ENCODE peak calls at places on chromosomes 1 and 21, in five cellular contexts. One of them, this sample, is unnamed.
A peak's percentile ranks its signal among the peaks of the same experiment; 100 is the strongest.

GRCh38 chr1:68141079-68141800 is 90.8 kb upstream of the DIRAS3 start:
- DNase-seq in neuronal stem cell: peak; percentile 75
- DNase-seq in left ventricle myocardium inferior: no peak
- DNase-seq in DND-41: no peak
- DNase-seq in tibial nerve: no peak
- DNase-seq in this sample: peak; percentile 48

GRCh38 chr1:88179943-88180342 is 504.1 kb upstream of the PKN2 start:
- DNase-seq in left ventricle myocardium inferior: no peak
- DNase-seq in neuronal stem cell: no peak
- DNase-seq in tibial nerve: no peak
- DNase-seq in DND-41: no peak
- DNase-seq in this sample: no peak

GRCh38 chr21:42108941-42109340 is 37.8 kb downstream of the UMODL1 start:
- DNase-seq in left ventricle myocardium inferior: no peak
- DNase-seq in DND-41: no peak
- DNase-seq in tibial nerve: no peak
- DNase-seq in neuronal stem cell: no peak
- DNase-seq in this sample: no peak

GRCh38 chr1:5770981-5771765 is 221.1 kb downstream of the NPHP4 start:
- DNase-seq in left ventricle myocardium inferior: no peak
- DNase-seq in tibial nerve: no peak
- DNase-seq in neuronal stem cell: peak; percentile 47
- DNase-seq in DND-41: no peak
- DNase-seq in this sample: no peak

GRCh38 chr1:27145934-27146354 is 9.0 kb downstream of the SLC9A1 start:
- DNase-seq in left ventricle myocardium inferior: no peak
- DNase-seq in neuronal stem cell: no peak
- DNase-seq in DND-41: no peak
- DNase-seq in tibial nerve: no peak
- DNase-seq in this sample: peak; percentile 90

GRCh38 chr1:183732251-183732650 is 72.7 kb upstream of the RGL1 start:
- DNase-seq in left ventricle myocardium inferior: no peak
- DNase-seq in neuronal stem cell: no peak
- DNase-seq in tibial nerve: no peak
- DNase-seq in DND-41: no peak
- DNase-seq in this sample: no peak

GRCh38 chr1:43292151-43292550 is 6.8 kb upstream of the C1orf210 start:
- DNase-seq in DND-41: no peak
- DNase-seq in neuronal stem cell: no peak
- DNase-seq in left ventricle myocardium inferior: no peak
- DNase-seq in tibial nerve: no peak
- DNase-seq in this sample: no peak

GRCh38 chr1:97074771-97075170 is 353.2 kb downstream of the PTBP2 start:
- DNase-seq in DND-41: no peak
- DNase-seq in neuronal stem cell: no peak
- DNase-seq in left ventricle myocardium inferior: no peak
- DNase-seq in tibial nerve: no peak
- DNase-seq in this sample: no peak

GRCh38 chr1:232865118-232865931 is 60.1 kb downstream of the MAP10 start:
- DNase-seq in neuronal stem cell: no peak
- DNase-seq in left ventricle myocardium inferior: no peak
- DNase-seq in tibial nerve: no peak
- DNase-seq in DND-41: no peak
- DNase-seq in this sample: no peak

GRCh38 chr21:32826317-32827167 is 55.0 kb upstream of the PAXBP1 start:
- DNase-seq in tibial nerve: peak; percentile 32
- DNase-seq in left ventricle myocardium inferior: no peak
- DNase-seq in neuronal stem cell: no peak
- DNase-seq in DND-41: peak; percentile 45
- DNase-seq in this sample: peak; percentile 38

GRCh38 chr1:187854457-187854856 is 1025.7 kb downstream of the PLA2G4A start:
- DNase-seq in DND-41: no peak
- DNase-seq in left ventricle myocardium inferior: no peak
- DNase-seq in neuronal stem cell: no peak
- DNase-seq in tibial nerve: no peak
- DNase-seq in this sample: no peak

GRCh38 chr1:226588484-226588883 is 39.9 kb downstream of the STUM start:
- DNase-seq in DND-41: no peak
- DNase-seq in neuronal stem cell: no peak
- DNase-seq in tibial nerve: no peak
- DNase-seq in left ventricle myocardium inferior: no peak
- DNase-seq in this sample: no peak

GRCh38 chr21:38970765-38971164 is 165.0 kb downstream of the ETS2 start:
- DNase-seq in tibial nerve: no peak
- DNase-seq in neuronal stem cell: no peak
- DNase-seq in left ventricle myocardium inferior: no peak
- DNase-seq in DND-41: no peak
- DNase-seq in this sample: no peak

GRCh38 chr1:147613506-147613905 is 56.8 kb downstream of the ACP6 start:
- DNase-seq in DND-41: no peak
- DNase-seq in neuronal stem cell: no peak
- DNase-seq in left ventricle myocardium inferior: no peak
- DNase-seq in tibial nerve: no peak
- DNase-seq in this sample: no peak

GRCh38 chr1:42657981-42658879 is at the start of gene PPIH:
- DNase-seq in tibial nerve: peak; percentile 86
- DNase-seq in left ventricle myocardium inferior: peak; percentile 94
- DNase-seq in DND-41: peak; percentile 97
- DNase-seq in neuronal stem cell: peak; percentile 82
- DNase-seq in this sample: peak; percentile 90

GRCh38 chr1:96388421-96389310 is 332.9 kb upstream of the PTBP2 start:
- DNase-seq in DND-41: no peak
- DNase-seq in neuronal stem cell: no peak
- DNase-seq in tibial nerve: no peak
- DNase-seq in left ventricle myocardium inferior: no peak
- DNase-seq in this sample: peak; percentile 50

GRCh38 chr1:109877320-109877771 is 33.3 kb upstream of the CSF1 start:
- DNase-seq in tibial nerve: peak; percentile 62
- DNase-seq in left ventricle myocardium inferior: peak; percentile 74
- DNase-seq in DND-41: no peak
- DNase-seq in neuronal stem cell: peak; percentile 37
- DNase-seq in this sample: peak; percentile 84

GRCh38 chr1:110384581-110385321 is 6.1 kb downstream of the SLC16A4 start:
- DNase-seq in left ventricle myocardium inferior: no peak
- DNase-seq in DND-41: no peak
- DNase-seq in tibial nerve: no peak
- DNase-seq in neuronal stem cell: no peak
- DNase-seq in this sample: no peak

GRCh38 chr1:230163205-230163604 is 96.2 kb downstream of the GALNT2 start:
- DNase-seq in left ventricle myocardium inferior: no peak
- DNase-seq in neuronal stem cell: no peak
- DNase-seq in DND-41: no peak
- DNase-seq in tibial nerve: peak; percentile 39
- DNase-seq in this sample: peak; percentile 74

GRCh38 chr1:33007190-33008050 is 29.3 kb downstream of the AK2 start:
- DNase-seq in neuronal stem cell: no peak
- DNase-seq in tibial nerve: peak; percentile 36
- DNase-seq in DND-41: no peak
- DNase-seq in left ventricle myocardium inferior: no peak
- DNase-seq in this sample: peak; percentile 95

GRCh38 chr1:225999912-226000337 is 782 bp upstream of the SDE2 start:
- DNase-seq in neuronal stem cell: no peak
- DNase-seq in left ventricle myocardium inferior: no peak
- DNase-seq in DND-41: no peak
- DNase-seq in tibial nerve: no peak
- DNase-seq in this sample: peak; percentile 44

GRCh38 chr1:227946624-227947424 is 908 bp downstream of the WNT9A start:
- DNase-seq in neuronal stem cell: peak; percentile 71
- DNase-seq in DND-41: no peak
- DNase-seq in left ventricle myocardium inferior: peak; percentile 78
- DNase-seq in tibial nerve: peak; percentile 61
- DNase-seq in this sample: peak; percentile 31

GRCh38 chr1:96472471-96472870 is 249.1 kb upstream of the PTBP2 start:
- DNase-seq in left ventricle myocardium inferior: no peak
- DNase-seq in DND-41: no peak
- DNase-seq in neuronal stem cell: no peak
- DNase-seq in tibial nerve: no peak
- DNase-seq in this sample: peak; percentile 33

GRCh38 chr1:23177438-23178380 is 9.1 kb upstream of the LUZP1 start:
- DNase-seq in DND-41: peak; percentile 69
- DNase-seq in left ventricle myocardium inferior: peak; percentile 88
- DNase-seq in neuronal stem cell: peak; percentile 65
- DNase-seq in tibial nerve: no peak
- DNase-seq in this sample: peak; percentile 78

GRCh38 chr1:43992232-43992995 is 1.0 kb downstream of the CCDC24 start:
- DNase-seq in left ventricle myocardium inferior: no peak
- DNase-seq in tibial nerve: no peak
- DNase-seq in DND-41: no peak
- DNase-seq in neuronal stem cell: no peak
- DNase-seq in this sample: no peak

GRCh38 chr1:233843523-233844204 is 60.8 kb upstream of the SLC35F3 start:
- DNase-seq in DND-41: no peak
- DNase-seq in neuronal stem cell: no peak
- DNase-seq in left ventricle myocardium inferior: no peak
- DNase-seq in tibial nerve: no peak
- DNase-seq in this sample: no peak

GRCh38 chr1:214380418-214380817 is 99.5 kb downstream of the SMYD2 start:
- DNase-seq in left ventricle myocardium inferior: no peak
- DNase-seq in DND-41: no peak
- DNase-seq in neuronal stem cell: no peak
- DNase-seq in tibial nerve: no peak
- DNase-seq in this sample: no peak

GRCh38 chr1:189606795-189607476 is 870.7 kb downstream of the BRINP3 start:
- DNase-seq in tibial nerve: no peak
- DNase-seq in DND-41: no peak
- DNase-seq in left ventricle myocardium inferior: no peak
- DNase-seq in neuronal stem cell: no peak
- DNase-seq in this sample: peak; percentile 8

GRCh38 chr1:93666613-93667384 is 14.8 kb downstream of the BCAR3 start:
- DNase-seq in tibial nerve: no peak
- DNase-seq in DND-41: no peak
- DNase-seq in left ventricle myocardium inferior: no peak
- DNase-seq in neuronal stem cell: no peak
- DNase-seq in this sample: no peak

GRCh38 chr1:243343970-243344749 is 88.3 kb downstream of the SDCCAG8 start:
- DNase-seq in tibial nerve: no peak
- DNase-seq in left ventricle myocardium inferior: no peak
- DNase-seq in neuronal stem cell: peak; percentile 47
- DNase-seq in DND-41: no peak
- DNase-seq in this sample: no peak

GRCh38 chr1:166538646-166539045 is 300.6 kb upstream of the POGK start:
- DNase-seq in tibial nerve: no peak
- DNase-seq in DND-41: no peak
- DNase-seq in neuronal stem cell: no peak
- DNase-seq in left ventricle myocardium inferior: no peak
- DNase-seq in this sample: no peak

GRCh38 chr1:172638885-172639831 is 19.7 kb upstream of the FASLG start:
- DNase-seq in left ventricle myocardium inferior: no peak
- DNase-seq in DND-41: peak; percentile 79
- DNase-seq in tibial nerve: no peak
- DNase-seq in neuronal stem cell: no peak
- DNase-seq in this sample: peak; percentile 94

GRCh38 chr1:215845224-215845902 is 278.3 kb downstream of the KCTD3 start:
- DNase-seq in left ventricle myocardium inferior: no peak
- DNase-seq in tibial nerve: no peak
- DNase-seq in neuronal stem cell: no peak
- DNase-seq in DND-41: no peak
- DNase-seq in this sample: peak; percentile 31

GRCh38 chr1:117592155-117592554 is 13.7 kb upstream of the TENT5C start:
- DNase-seq in tibial nerve: no peak
- DNase-seq in DND-41: no peak
- DNase-seq in neuronal stem cell: no peak
- DNase-seq in left ventricle myocardium inferior: no peak
- DNase-seq in this sample: no peak

GRCh38 chr1:19392221-19392620 is 80.1 kb downstream of the SLC66A1 start:
- DNase-seq in left ventricle myocardium inferior: no peak
- DNase-seq in tibial nerve: no peak
- DNase-seq in neuronal stem cell: no peak
- DNase-seq in DND-41: peak; percentile 26
- DNase-seq in this sample: no peak

GRCh38 chr1:1894354-1895049 is 3.6 kb upstream of the GNB1 start:
- DNase-seq in neuronal stem cell: no peak
- DNase-seq in left ventricle myocardium inferior: peak; percentile 56
- DNase-seq in DND-41: no peak
- DNase-seq in tibial nerve: no peak
- DNase-seq in this sample: no peak

GRCh38 chr1:1893291-1893985 is 2.6 kb upstream of the GNB1 start:
- DNase-seq in DND-41: no peak
- DNase-seq in left ventricle myocardium inferior: no peak
- DNase-seq in tibial nerve: no peak
- DNase-seq in neuronal stem cell: no peak
- DNase-seq in this sample: no peak

GRCh38 chr1:1895050-1895398 is 4.1 kb upstream of the GNB1 start:
- DNase-seq in left ventricle myocardium inferior: no peak
- DNase-seq in DND-41: no peak
- DNase-seq in neuronal stem cell: no peak
- DNase-seq in tibial nerve: no peak
- DNase-seq in this sample: no peak

GRCh38 chr1:1893997-1894353 is 3.1 kb upstream of the GNB1 start:
- DNase-seq in tibial nerve: no peak
- DNase-seq in DND-41: no peak
- DNase-seq in neuronal stem cell: no peak
- DNase-seq in left ventricle myocardium inferior: no peak
- DNase-seq in this sample: no peak

GRCh38 chr1:1895456-1896333 is 4.8 kb upstream of the GNB1 start:
- DNase-seq in tibial nerve: no peak
- DNase-seq in neuronal stem cell: no peak
- DNase-seq in left ventricle myocardium inferior: no peak
- DNase-seq in DND-41: peak; percentile 44
- DNase-seq in this sample: no peak
- H3K27ac ChIP-seq in tibial nerve: no peak overlapping the region
- H3K27ac ChIP-seq in neuronal stem cell: no peak overlapping the region
- H3K27ac ChIP-seq in left ventricle myocardium inferior: no peak overlapping the region
- H3K27ac ChIP-seq in DND-41: no peak overlapping the region
- H3K27ac ChIP-seq in this sample: no peak overlapping the region

GRCh38 chr1:10943991-10944730 is 68.3 kb upstream of the TARDBP start:
- DNase-seq in neuronal stem cell: no peak
- DNase-seq in left ventricle myocardium inferior: no peak
- DNase-seq in tibial nerve: peak; percentile 48
- DNase-seq in DND-41: no peak
- DNase-seq in this sample: peak; percentile 3
- H3K4me3 ChIP-seq in neuronal stem cell: no peak overlapping the region
- H3K4me3 ChIP-seq in left ventricle myocardium inferior: peak overlapping the region; percentile 52
- H3K4me3 ChIP-seq in tibial nerve: no peak overlapping the region
- H3K4me3 ChIP-seq in DND-41: no peak overlapping the region
- H3K4me3 ChIP-seq in this sample: no peak overlapping the region

GRCh38 chr1:24470607-24471006 is 32.0 kb upstream of the RCAN3 start:
- DNase-seq in neuronal stem cell: no peak
- DNase-seq in DND-41: no peak
- DNase-seq in tibial nerve: no peak
- DNase-seq in left ventricle myocardium inferior: no peak
- DNase-seq in this sample: no peak
- H3K27me3 ChIP-seq in neuronal stem cell: no peaks in the 10 kb centered on the region
- H3K27me3 ChIP-seq in DND-41: no peaks in the 10 kb centered on the region
- H3K27me3 ChIP-seq in tibial nerve: no peaks in the 10 kb centered on the region
- H3K27me3 ChIP-seq in left ventricle myocardium inferior: no peaks in the 10 kb centered on the region
- H3K27me3 ChIP-seq in this sample: no peaks in the 10 kb centered on the region

DNA sequence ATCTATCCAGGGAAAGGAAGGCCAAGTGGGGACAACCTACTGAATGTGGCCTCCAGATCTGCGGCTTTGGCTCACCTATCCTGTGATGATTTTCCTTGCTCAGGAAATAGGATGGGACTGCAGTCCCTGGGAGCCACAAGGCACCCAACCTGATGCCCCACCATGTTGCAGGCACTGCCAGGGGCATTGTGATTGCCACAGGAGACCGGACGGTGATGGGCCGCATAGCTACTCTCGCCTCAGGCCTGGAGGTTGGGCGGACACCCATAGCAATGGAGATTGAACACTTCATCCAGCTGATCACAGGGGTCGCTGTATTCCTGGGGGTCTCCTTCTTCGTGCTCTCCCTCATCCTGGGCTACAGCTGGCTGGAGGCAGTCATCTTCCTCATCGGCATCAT is 11.8 kb downstream of the ATP1A2 start:
- DNase-seq in neuronal stem cell: no peak
- DNase-seq in tibial nerve: no peak
- DNase-seq in DND-41: no peak
- DNase-seq in left ventricle myocardium inferior: no peak
- DNase-seq in this sample: no peak
- H3K27ac ChIP-seq in neuronal stem cell: no peak overlapping the region
- H3K27ac ChIP-seq in tibial nerve: peak overlapping the region; percentile 81
- H3K27ac ChIP-seq in DND-41: no peak overlapping the region
- H3K27ac ChIP-seq in left ventricle myocardium inferior: peak overlapping the region; percentile 91
- H3K27ac ChIP-seq in this sample: no peak overlapping the region